ENCODE peak calls at places on chromosomes 6 and 20, in four cellular contexts. I is uterus, J is SJSA1, A is neuronal stem cell. V is an unnamed sample.

GRCh38 chr6:30211899-30212298 is 1.3 kb downstream of the TRIM26 start:
- DNase-seq in I (no peak), J (no peak), A (no peak), V (no peak)

GRCh38 chr6:167709196-167709595 is 117.5 kb upstream of the AFDN start:
- DNase-seq in I (no peak), J (no peak), A (no peak), V (no peak)

GRCh38 chr6:148868314-148868713 is 121.5 kb downstream of the UST start:
- DNase-seq in I (no peak), J (no peak), A (no peak), V (no peak)

GRCh38 chr20:48405909-48406308 is 421.9 kb downstream of the PREX1 start:
- DNase-seq in I (no peak), J (no peak), A (no peak), V (no peak)

GRCh38 chr20:14210146-14210545 is 127.3 kb downstream of the FLRT3 start:
- DNase-seq in I (no peak), J (no peak), A (no peak), V (no peak)

GRCh38 chr6:72861059-72861458 is 239.2 kb downstream of the KCNQ5 start:
- DNase-seq in I (no peak), J (no peak), A (no peak), V (no peak)

GRCh38 chr20:4437131-4437530 is 284.6 kb upstream of the PRND start:
- DNase-seq in I (no peak), J (no peak), A (no peak), V (no peak)

GRCh38 chr6:100121854-100122609 is 128.0 kb upstream of the MCHR2 start:
- DNase-seq in I (no peak), J (no peak), A (no peak), V (no peak)

GRCh38 chr6:103122766-103123601 is 1729.5 kb downstream of the GRIK2 start:
- DNase-seq in I (no peak), J (peak; percentile 37), A (peak; percentile 72), V (peak; percentile 88)

GRCh38 chr6:73565767-73566485 is 45.1 kb upstream of the EEF1A1 start:
- DNase-seq in I (no peak), J (peak; percentile 74), A (peak; percentile 42), V (no peak)

GRCh38 chr6:139452176-139452876 is 77.9 kb upstream of the CITED2 start:
- DNase-seq in I (no peak), J (no peak), A (no peak), V (no peak)

GRCh38 chr20:15528386-15529111 is 1044.7 kb downstream of the KIF16B start:
- DNase-seq in I (no peak), J (no peak), A (no peak), V (no peak)

GRCh38 chr6:3324262-3324942 is 65.7 kb downstream of the PSMG4 start:
- DNase-seq in I (peak; percentile 65), J (peak; percentile 97), A (no peak), V (no peak)

GRCh38 chr20:1397710-1398109 is 4.9 kb upstream of the FKBP1A start:
- DNase-seq in I (no peak), J (no peak), A (no peak), V (no peak)

DNA sequence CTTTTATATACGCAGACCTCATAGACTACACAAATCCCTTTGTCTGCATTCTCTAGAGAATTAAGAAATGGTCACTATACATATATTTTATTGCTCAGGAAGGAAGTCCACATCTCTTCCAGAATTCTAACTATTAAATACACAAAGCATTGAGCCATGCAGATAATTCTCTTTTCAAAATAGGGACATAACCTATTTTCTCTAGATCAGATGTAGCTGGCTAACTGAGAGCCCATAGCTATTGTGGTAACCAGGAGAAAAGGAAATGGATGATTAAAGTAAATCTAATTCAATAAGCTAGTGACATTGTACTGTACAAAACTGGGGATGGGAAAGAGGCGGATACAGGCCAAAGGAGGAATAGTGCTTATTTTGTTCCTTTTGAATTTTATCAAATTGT is 137.2 kb downstream of the BACH2 start:
- DNase-seq in I (no peak), J (no peak), A (no peak), V (no peak)
- H3K27ac ChIP-seq in I (no peak overlapping the region), J (no peak overlapping the region), A (no peak overlapping the region), V (no peak overlapping the region)

DNA sequence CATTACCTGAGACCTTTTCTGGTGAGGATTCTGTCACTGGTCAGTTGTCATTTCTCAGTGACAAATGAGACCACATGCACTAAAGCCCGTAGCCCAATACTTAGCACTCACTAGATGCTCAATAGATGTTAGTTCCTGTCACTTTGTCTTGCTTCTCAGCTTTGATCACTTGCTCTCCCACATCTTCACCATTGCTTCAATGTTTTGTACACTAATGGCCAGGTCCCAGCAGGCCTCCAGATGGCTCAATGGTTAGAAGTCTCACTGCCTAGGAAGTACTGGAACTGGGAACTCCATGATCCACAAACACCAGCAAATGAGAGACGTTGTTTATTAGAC is 502.8 kb upstream of the JARID2 start:
- DNase-seq in I (no peak), J (no peak), A (no peak), V (no peak)
- H3K27ac ChIP-seq in I (no peak overlapping the region), J (peak overlapping the region; percentile 100), A (no peak overlapping the region), V (no peak overlapping the region)

GRCh38 chr6:33390173-33390572 is 1.4 kb upstream of the KIFC1 start:
- DNase-seq in I (no peak), J (no peak), A (no peak), V (no peak)

GRCh38 chr6:33392168-33392947 is 735 bp downstream of the KIFC1 start:
- DNase-seq in I (no peak), J (no peak), A (no peak), V (peak; percentile 37)

GRCh38 chr6:33390767-33391277 is 801 bp upstream of the KIFC1 start:
- DNase-seq in I (no peak), J (no peak), A (no peak), V (no peak)

GRCh38 chr6:33392979-33393378 is 1.4 kb downstream of the KIFC1 start:
- DNase-seq in I (no peak), J (no peak), A (no peak), V (no peak)

DNA sequence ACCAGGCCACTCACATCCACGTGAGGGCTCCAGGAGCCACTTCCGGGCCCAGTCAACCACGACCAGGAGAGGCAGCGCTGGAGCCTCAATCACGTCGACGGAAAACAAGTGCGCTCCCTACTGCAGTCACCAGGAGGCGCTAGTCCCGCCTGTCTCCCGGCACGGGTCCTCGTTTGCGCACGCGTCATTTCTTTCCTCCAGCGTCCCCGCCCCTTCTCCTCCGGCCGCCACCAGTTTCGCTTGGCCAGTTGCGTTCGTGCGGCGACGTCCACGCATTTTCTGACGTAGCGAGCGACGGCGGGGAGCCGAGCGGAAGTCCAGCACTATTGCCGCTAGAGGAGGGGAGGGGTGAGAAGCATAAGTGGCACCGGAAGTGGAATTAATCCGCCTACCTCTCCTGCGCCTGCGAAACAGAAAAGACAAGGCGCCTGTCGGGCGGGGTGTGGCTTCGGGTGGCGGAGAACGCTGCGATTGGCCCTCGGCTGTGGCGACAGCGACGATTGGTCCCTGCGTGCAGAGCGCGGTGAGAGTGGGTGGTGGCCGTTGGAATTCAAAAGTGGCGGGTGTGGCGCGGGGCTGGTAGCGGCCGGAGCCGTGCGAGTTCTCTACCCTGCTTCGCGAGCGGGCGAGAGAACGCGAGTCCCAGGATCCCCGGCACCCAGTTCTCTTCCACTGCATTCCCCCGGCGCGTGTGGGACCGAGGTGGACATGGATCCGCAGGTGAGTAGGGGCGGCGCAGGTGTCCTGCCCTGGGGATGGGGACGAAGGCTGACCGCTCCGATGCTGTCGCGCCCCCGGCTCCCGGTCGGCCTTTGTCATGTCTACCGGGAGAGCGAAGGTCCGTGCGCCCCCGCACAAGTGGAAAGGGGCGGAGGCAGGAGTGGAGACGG is at the start of gene KIFC1:
- DNase-seq in I (peak; percentile 99), J (peak; percentile 99), A (peak; percentile 99), V (peak; percentile 100)
- H3K27ac ChIP-seq in I (peak within 1 kb of the TSS; percentile 93), J (peak within 1 kb of the TSS; percentile 95), A (peak within 1 kb of the TSS; percentile 94), V (peak within 1 kb of the TSS; percentile 98)

DNA sequence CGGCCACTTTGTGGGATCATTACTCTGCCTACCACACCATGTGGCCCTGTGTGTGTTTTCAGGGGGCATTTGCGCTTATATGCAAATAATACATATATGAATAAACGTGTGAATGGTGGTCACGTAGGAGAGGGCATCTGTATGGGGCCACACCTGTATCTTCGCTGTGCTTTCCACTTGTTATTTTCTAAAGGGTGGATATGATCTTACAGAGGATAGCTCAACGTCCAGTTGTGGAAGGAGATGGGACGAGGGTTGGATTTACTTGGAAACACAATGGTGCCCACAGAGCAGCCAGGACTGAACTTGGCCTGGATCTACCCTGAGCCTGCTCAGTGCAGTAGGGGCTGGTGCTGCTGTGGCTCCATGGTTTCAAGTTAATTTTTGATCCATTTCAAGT is 93.3 kb downstream of the YTHDF1 start:
- DNase-seq in I (no peak), J (no peak), A (no peak), V (peak; percentile 0)
- H3K27ac ChIP-seq in I (no peak overlapping the region), J (no peak overlapping the region), A (no peak overlapping the region), V (no peak overlapping the region)

GRCh38 chr6:43091592-43091991 is 15.5 kb downstream of the PTK7 start:
- DNase-seq in I (no peak), J (no peak), A (no peak), V (no peak)

GRCh38 chr6:43089874-43090556 is 13.9 kb downstream of the PTK7 start:
- DNase-seq in I (no peak), J (no peak), A (no peak), V (no peak)

GRCh38 chr6:43091020-43091419 is 14.9 kb downstream of the PTK7 start:
- DNase-seq in I (no peak), J (no peak), A (no peak), V (no peak)

GRCh38 chr6:43089467-43089866 is 13.4 kb downstream of the PTK7 start:
- DNase-seq in I (no peak), J (no peak), A (no peak), V (no peak)

GRCh38 chr6:43090557-43090952 is 14.4 kb downstream of the PTK7 start:
- DNase-seq in I (peak; percentile 44), J (no peak), A (no peak), V (no peak)
- H3K27ac ChIP-seq in I (peak overlapping the region; percentile 83), J (no peak overlapping the region), A (peak overlapping the region; percentile 11), V (no peak overlapping the region)

GRCh38 chr6:125254321-125254720 is 47.4 kb downstream of the HDDC2 start:
- DNase-seq in I (no peak), J (no peak), A (no peak), V (peak; percentile 59)

GRCh38 chr6:125251516-125252229 is 50.1 kb downstream of the HDDC2 start:
- DNase-seq in I (no peak), J (no peak), A (peak; percentile 11), V (no peak)

GRCh38 chr6:125255201-125255600 is 46.6 kb downstream of the HDDC2 start:
- DNase-seq in I (no peak), J (no peak), A (no peak), V (no peak)

GRCh38 chr6:125253881-125254280 is 47.9 kb downstream of the HDDC2 start:
- DNase-seq in I (no peak), J (no peak), A (no peak), V (no peak)

DNA sequence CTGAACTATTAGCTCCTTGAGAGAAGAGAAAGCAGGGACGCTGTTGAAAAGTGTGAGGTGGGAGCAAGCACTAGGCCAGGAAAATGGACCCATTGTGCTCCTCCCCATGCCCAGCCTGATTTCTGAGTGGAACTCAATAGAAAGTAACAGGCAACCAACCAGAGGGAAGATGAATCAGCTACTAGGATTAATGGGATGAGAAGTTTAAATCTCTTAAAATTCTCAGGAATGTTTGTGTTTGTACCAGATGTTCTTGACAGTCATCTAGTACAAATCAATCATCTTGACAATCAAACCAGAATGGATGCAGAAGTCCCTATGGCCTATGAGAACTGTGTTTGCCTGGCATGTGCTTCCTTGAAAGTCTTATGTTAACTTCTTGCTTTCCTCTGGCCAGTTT is 48.9 kb downstream of the HDDC2 start:
- DNase-seq in I (no peak), J (no peak), A (no peak), V (no peak)
- H3K27ac ChIP-seq in I (no peak overlapping the region), J (no peak overlapping the region), A (no peak overlapping the region), V (no peak overlapping the region)

GRCh38 chr6:13536796-13537526 is 37.4 kb upstream of the SIRT5 start:
- DNase-seq in I (no peak), J (no peak), A (no peak), V (no peak)
- H3K27ac ChIP-seq in I (no peak overlapping the region), J (no peak overlapping the region), A (no peak overlapping the region), V (no peak overlapping the region)

GRCh38 chr20:62511915-62512610 is 36.3 kb upstream of the GATA5 start:
- DNase-seq in I (no peak), J (no peak), A (no peak), V (peak; percentile 62)
- H3K27ac ChIP-seq in I (no peak overlapping the region), J (no peak overlapping the region), A (no peak overlapping the region), V (peak overlapping the region; percentile 36)

V was measured in WERI-Rb-1.